ENCODE peak calls at places on chromosomes 3 and 15, in ten cellular contexts. J, X, Q, R, C, K, D, S, B and P are unnamed samples.

GRCh38 chr15:64515196-64515595 is 54.8 kb downstream of the ZNF609 start:
- DNase-seq in J (no peak), X (no peak), Q (no peak), R (no peak), C (no peak), K (no peak), D (no peak), S (no peak), B (no peak), P (no peak)

GRCh38 chr3:85721409-85722145 is 762.8 kb downstream of the CADM2 start:
- DNase-seq in J (no peak), X (no peak), Q (no peak), R (no peak), C (no peak), K (no peak), D (no peak), S (no peak), B (no peak), P (no peak)

GRCh38 chr15:51390932-51391432 is 49.5 kb downstream of the GLDN start:
- DNase-seq in J (no peak), X (no peak), Q (no peak), R (no peak), C (peak), K (no peak), D (no peak), S (no peak), B (no peak), P (no peak)

GRCh38 chr3:43389388-43390254 is 103.3 kb downstream of the SNRK start:
- DNase-seq in J (peak), X (peak), Q (no peak), R (peak), C (no peak), K (peak), D (peak), S (no peak), B (no peak), P (peak)

GRCh38 chr3:46496745-46497555 is 826 bp upstream of the RTP3 start:
- DNase-seq in J (no peak), X (peak), Q (no peak), R (no peak), C (peak), K (peak), D (no peak), S (no peak), B (no peak), P (no peak)

GRCh38 chr15:65783872-65784271 is 8.2 kb downstream of the DENND4A start:
- DNase-seq in J (no peak), X (no peak), Q (no peak), R (no peak), C (no peak), K (peak), D (no peak), S (no peak), B (no peak), P (no peak)

GRCh38 chr15:70474682-70475438 is 288.5 kb downstream of the UACA start:
- DNase-seq in J (peak), X (no peak), Q (no peak), R (peak), C (no peak), K (peak), D (no peak), S (no peak), B (peak), P (no peak)

GRCh38 chr3:170689218-170689874 is 103.5 kb upstream of the SLC7A14 start:
- DNase-seq in J (no peak), X (no peak), Q (no peak), R (no peak), C (peak), K (peak), D (no peak), S (no peak), B (peak), P (no peak)

GRCh38 chr3:132783152-132783551 is 60.9 kb upstream of the NPHP3 start:
- DNase-seq in J (no peak), X (no peak), Q (no peak), R (no peak), C (peak), K (no peak), D (no peak), S (no peak), B (no peak), P (no peak)

GRCh38 chr3:81302045-81302444 is 459.4 kb downstream of the GBE1 start:
- DNase-seq in J (peak), X (peak), Q (peak), R (peak), C (peak), K (peak), D (no peak), S (peak), B (peak), P (no peak)

GRCh38 chr3:53346514-53346913 is 829 bp downstream of the DCP1A start:
- DNase-seq in J (no peak), X (no peak), Q (no peak), R (no peak), C (peak), K (peak), D (no peak), S (no peak), B (no peak), P (no peak)

GRCh38 chr3:181729071-181729915 is 17.6 kb downstream of the SOX2 start:
- DNase-seq in J (no peak), X (no peak), Q (no peak), R (no peak), C (no peak), K (no peak), D (no peak), S (no peak), B (no peak), P (no peak)

GRCh38 chr3:38031022-38031994 is 1.9 kb upstream of the PLCD1 start:
- DNase-seq in J (no peak), X (peak), Q (no peak), R (peak), C (no peak), K (no peak), D (no peak), S (no peak), B (peak), P (no peak)

GRCh38 chr3:94069242-94069813 is 6.5 kb downstream of the NSUN3 start:
- DNase-seq in J (no peak), X (no peak), Q (no peak), R (no peak), C (peak), K (peak), D (no peak), S (no peak), B (no peak), P (no peak)

GRCh38 chr3:52859686-52860423 is 25.0 kb upstream of the MUSTN1 start:
- DNase-seq in J (no peak), X (no peak), Q (no peak), R (no peak), C (no peak), K (no peak), D (no peak), S (no peak), B (no peak), P (peak)

GRCh38 chr15:39287322-39288195 is 293.3 kb upstream of the THBS1 start:
- DNase-seq in J (no peak), X (no peak), Q (no peak), R (no peak), C (no peak), K (peak), D (no peak), S (no peak), B (no peak), P (no peak)

GRCh38 chr15:36230741-36231140 is 348.7 kb upstream of the CDIN1 start:
- DNase-seq in J (no peak), X (no peak), Q (no peak), R (no peak), C (no peak), K (no peak), D (no peak), S (no peak), B (no peak), P (no peak)

GRCh38 chr15:38520035-38520434 is 44.6 kb downstream of the RASGRP1 start:
- DNase-seq in J (no peak), X (no peak), Q (no peak), R (no peak), C (no peak), K (no peak), D (peak), S (no peak), B (no peak), P (no peak)

GRCh38 chr15:78752492-78753358 is 58.5 kb downstream of the ADAMTS7 start:
- DNase-seq in J (no peak), X (no peak), Q (no peak), R (no peak), C (no peak), K (no peak), D (no peak), S (no peak), B (no peak), P (peak)

GRCh38 chr3:134496481-134497071 is 10.7 kb downstream of the CEP63 start:
- DNase-seq in J (no peak), X (no peak), Q (peak), R (no peak), C (no peak), K (no peak), D (no peak), S (no peak), B (no peak), P (no peak)

GRCh38 chr3:13346481-13347389 is 73.4 kb downstream of the NUP210 start:
- DNase-seq in J (no peak), X (peak), Q (no peak), R (peak), C (peak), K (no peak), D (no peak), S (peak), B (no peak), P (peak)

GRCh38 chr15:86135030-86135429 is 55.4 kb downstream of the AGBL1 start:
- DNase-seq in J (no peak), X (peak), Q (no peak), R (no peak), C (no peak), K (no peak), D (no peak), S (no peak), B (no peak), P (no peak)

GRCh38 chr15:71634820-71635219 is 175.5 kb upstream of the NR2E3 start:
- DNase-seq in J (no peak), X (no peak), Q (no peak), R (no peak), C (no peak), K (peak), D (no peak), S (no peak), B (no peak), P (no peak)

GRCh38 chr15:71532994-71533393 is 277.4 kb upstream of the NR2E3 start:
- DNase-seq in J (peak), X (no peak), Q (peak), R (no peak), C (peak), K (no peak), D (peak), S (no peak), B (peak), P (no peak)

GRCh38 chr3:122785231-122785630 is 8.4 kb downstream of the HSPBAP1 start:
- DNase-seq in J (no peak), X (no peak), Q (no peak), R (no peak), C (no peak), K (no peak), D (no peak), S (no peak), B (no peak), P (no peak)
- TF ChIP-seq POLR2AphosphoS5 in J (no peak), X (no peak), Q (no peak), R (no peak), C (no peak), K (no peak), D (no peak), S (no peak), B (no peak), P (no peak)

DNA sequence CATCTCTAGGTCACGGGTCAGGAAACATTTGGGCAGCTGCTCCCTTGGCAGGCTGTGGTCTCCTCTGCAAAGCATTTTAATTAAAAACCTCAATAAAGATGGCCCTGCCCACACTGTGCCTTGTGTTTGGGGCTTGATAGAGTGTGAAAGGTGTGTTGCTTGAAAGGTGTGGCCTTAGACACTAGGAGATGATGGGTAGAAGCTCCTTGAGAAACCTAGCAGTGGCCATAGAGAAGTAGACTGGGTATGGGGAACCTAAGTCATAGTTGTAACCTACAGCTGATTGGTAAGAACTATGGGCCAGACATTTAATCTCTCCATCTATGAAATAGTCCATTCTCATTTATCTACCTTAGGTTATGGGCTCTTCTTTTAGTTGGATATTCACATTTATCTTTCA is 3.3 kb downstream of the JAGN1 start:
- DNase-seq in J (no peak), X (no peak), Q (no peak), R (no peak), C (no peak), K (peak), D (no peak), S (no peak), B (no peak), P (peak)
- TF ChIP-seq POLR2AphosphoS5 in J (no peak), X (no peak), Q (peak), R (no peak), C (no peak), K (no peak), D (no peak), S (no peak), B (peak), P (no peak)

GRCh38 chr3:184261270-184262165 is at the start of gene CAMK2N2:
- DNase-seq in J (no peak), X (peak), Q (peak), R (peak), C (peak), K (no peak), D (no peak), S (peak), B (no peak), P (peak)

GRCh38 chr3:184262927-184263179 is 1.5 kb upstream of the CAMK2N2 start:
- DNase-seq in J (no peak), X (no peak), Q (no peak), R (no peak), C (no peak), K (no peak), D (no peak), S (no peak), B (no peak), P (no peak)

GRCh38 chr3:184259878-184260570 is 1.3 kb downstream of the CAMK2N2 start:
- DNase-seq in J (no peak), X (peak), Q (peak), R (peak), C (peak), K (no peak), D (no peak), S (peak), B (no peak), P (peak)

GRCh38 chr3:184260571-184261269 is 633 bp downstream of the CAMK2N2 start:
- DNase-seq in J (no peak), X (no peak), Q (peak), R (no peak), C (peak), K (no peak), D (no peak), S (no peak), B (no peak), P (no peak)

DNA sequence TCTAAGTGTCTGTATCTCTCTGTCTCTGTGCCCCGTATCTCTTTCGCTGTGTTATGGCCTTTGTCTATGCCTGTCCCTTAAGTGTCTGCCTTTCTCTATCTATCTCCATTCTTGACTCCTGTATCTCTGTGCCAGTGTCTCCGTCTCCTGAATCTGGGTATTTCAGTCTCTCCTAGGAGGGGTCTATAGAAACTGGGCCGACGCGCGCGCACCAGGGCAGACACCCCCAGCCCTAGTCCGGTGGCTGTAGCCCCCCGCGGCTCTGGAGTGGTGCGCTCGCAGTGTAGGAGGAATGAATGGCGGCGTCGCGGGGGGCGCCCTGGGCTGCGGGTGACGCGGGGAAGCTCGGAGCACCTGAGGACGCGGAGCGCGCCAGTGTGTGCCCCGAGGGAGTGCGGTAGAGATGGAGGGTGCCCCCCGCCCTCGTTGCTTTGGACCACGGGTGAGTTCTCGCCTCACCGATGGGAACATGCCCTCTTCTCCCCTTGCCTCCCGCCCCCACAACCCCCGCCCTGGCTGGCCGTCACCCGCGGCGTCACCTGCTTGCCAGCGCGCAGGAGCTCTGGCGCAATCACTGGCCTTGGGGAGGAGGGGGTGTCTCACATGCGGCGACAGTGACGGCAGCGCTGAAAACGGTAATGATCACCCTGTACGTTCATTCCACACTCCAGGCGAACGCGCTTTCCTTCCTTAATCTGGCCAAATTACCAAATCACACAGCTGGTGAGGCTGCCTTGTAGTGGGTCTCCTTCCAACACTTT is 993 bp upstream of the CAMK2N2 start:
- DNase-seq in J (no peak), X (no peak), Q (peak), R (no peak), C (peak), K (peak), D (no peak), S (no peak), B (no peak), P (no peak)
- TF ChIP-seq POLR2AphosphoS5 in J (no peak), X (no peak), Q (no peak), R (no peak), C (no peak), K (no peak), D (no peak), S (no peak), B (no peak), P (no peak)

GRCh38 chr3:194208701-194209100 is 72.8 kb downstream of the HES1 start:
- DNase-seq in J (no peak), X (no peak), Q (no peak), R (no peak), C (no peak), K (no peak), D (no peak), S (no peak), B (no peak), P (no peak)

GRCh38 chr3:194215392-194215791 is 79.4 kb downstream of the HES1 start:
- DNase-seq in J (no peak), X (no peak), Q (no peak), R (no peak), C (no peak), K (no peak), D (no peak), S (no peak), B (no peak), P (no peak)

GRCh38 chr3:194218646-194219453 is 82.9 kb downstream of the HES1 start:
- DNase-seq in J (no peak), X (no peak), Q (no peak), R (no peak), C (no peak), K (no peak), D (no peak), S (no peak), B (no peak), P (no peak)

GRCh38 chr3:194212021-194212868 is 76.3 kb downstream of the HES1 start:
- DNase-seq in J (no peak), X (no peak), Q (no peak), R (no peak), C (peak), K (peak), D (no peak), S (no peak), B (no peak), P (no peak)

GRCh38 chr3:194212869-194213320 is 76.9 kb downstream of the HES1 start:
- DNase-seq in J (no peak), X (no peak), Q (no peak), R (no peak), C (peak), K (no peak), D (no peak), S (no peak), B (no peak), P (no peak)
- TF ChIP-seq POLR2AphosphoS5 in J (no peak), X (no peak), Q (no peak), R (no peak), C (no peak), K (no peak), D (no peak), S (no peak), B (no peak), P (no peak)